ENCODE peak calls at places on chromosomes 5 and 9, in five cellular contexts. A, Z, B, C and Y are unnamed samples.

GRCh38 chr9:110316255-110316921 is 21.3 kb downstream of the TXNDC8 start:
- DNase-seq in Z (no peak), A (no peak), B (no peak), C (no peak), Y (no peak)

GRCh38 chr9:126160067-126160853 is 166.4 kb upstream of the MVB12B start:
- DNase-seq in A (no peak), B (no peak), Z (no peak), C (no peak), Y (no peak)

GRCh38 chr5:40485021-40485998 is 194.4 kb upstream of the PTGER4 start:
- DNase-seq in A (no peak), C (peak; percentile 8), B (no peak), Z (no peak), Y (no peak)

GRCh38 chr5:179308563-179309382 is 36.5 kb downstream of the ADAMTS2 start:
- DNase-seq in A (no peak), Z (peak; percentile 27), C (no peak), B (no peak), Y (no peak)

GRCh38 chr5:139709587-139710369 is 61.6 kb downstream of the CXXC5 start:
- DNase-seq in C (no peak), B (no peak), Z (peak; percentile 81), A (no peak), Y (no peak)

GRCh38 chr9:83637389-83637788 is 14.4 kb downstream of the IDNK start:
- DNase-seq in Z (no peak), C (no peak), B (no peak), A (no peak), Y (no peak)

GRCh38 chr9:120710110-120710981 is 3.9 kb downstream of the MEGF9 start:
- DNase-seq in Z (peak; percentile 85), C (peak; percentile 74), B (no peak), A (no peak), Y (no peak)

GRCh38 chr9:69346596-69347390 is 21.8 kb downstream of the ENTREP1 start:
- DNase-seq in A (no peak), Z (no peak), C (no peak), B (peak; percentile 40), Y (peak; percentile 31)

GRCh38 chr9:99682870-99683269 is 138.8 kb upstream of the NR4A3 start:
- DNase-seq in C (no peak), B (no peak), Z (no peak), A (no peak), Y (no peak)

GRCh38 chr9:10612649-10613398 is at the start of gene PTPRD:
- DNase-seq in Z (peak; percentile 88), C (peak; percentile 1), B (peak; percentile 0), A (no peak), Y (peak; percentile 1)

GRCh38 chr5:180216646-180217171 is 7.7 kb upstream of the RASGEF1C start:
- DNase-seq in Z (no peak), A (no peak), B (no peak), C (no peak), Y (no peak)

GRCh38 chr9:4832786-4833579 is 40.2 kb downstream of the RCL1 start:
- DNase-seq in Z (peak; percentile 91), A (peak; percentile 86), C (peak; percentile 96), B (peak; percentile 99), Y (peak; percentile 97)

GRCh38 chr5:15499528-15500325 is at the start of gene FBXL7:
- DNase-seq in C (peak; percentile 77), A (no peak), B (peak; percentile 86), Z (peak; percentile 96), Y (peak; percentile 87)

GRCh38 chr9:94697972-94698581 is 28.4 kb upstream of the AOPEP start:
- DNase-seq in B (peak; percentile 19), C (peak; percentile 50), A (no peak), Z (peak; percentile 77), Y (peak; percentile 61)

GRCh38 chr9:87013490-87013889 is 66.2 kb upstream of the GAS1 start:
- DNase-seq in C (no peak), B (no peak), A (no peak), Z (no peak), Y (no peak)

GRCh38 chr5:10528056-10528816 is 35.6 kb upstream of the ANKRD33B start:
- DNase-seq in Z (no peak), B (peak; percentile 36), C (peak; percentile 94), A (no peak), Y (peak; percentile 68)

GRCh38 chr5:98296426-98296825 is 477.0 kb upstream of the RGMB start:
- DNase-seq in C (peak; percentile 21), A (no peak), B (peak; percentile 54), Z (peak; percentile 78), Y (peak; percentile 51)

GRCh38 chr5:179275941-179276837 is 69.1 kb downstream of the ADAMTS2 start:
- DNase-seq in A (peak; percentile 89), B (peak; percentile 99), C (peak; percentile 98), Z (peak; percentile 99), Y (peak; percentile 100)

GRCh38 chr9:129751841-129752801 is 721 bp downstream of the PTGES start:
- DNase-seq in A (no peak), B (no peak), Z (peak; percentile 49), C (peak; percentile 30), Y (no peak)

GRCh38 chr5:65326912-65327311 is 154.8 kb downstream of the ADAMTS6 start:
- DNase-seq in Z (no peak), B (peak; percentile 18), A (no peak), C (peak; percentile 81), Y (peak; percentile 67)

GRCh38 chr5:142551242-142552067 is 134.4 kb downstream of the FGF1 start:
- DNase-seq in C (peak; percentile 20), B (peak; percentile 77), A (no peak), Z (peak; percentile 71), Y (peak; percentile 72)

GRCh38 chr9:81032831-81033230 is 656.5 kb downstream of the TLE1 start:
- DNase-seq in A (no peak), C (no peak), Z (no peak), B (peak; percentile 57), Y (peak; percentile 48)

GRCh38 chr9:9091387-9091786 is 1291.8 kb upstream of the DMAC1 start:
- DNase-seq in B (no peak), C (no peak), Z (peak; percentile 31), A (no peak), Y (no peak)

GRCh38 chr5:57680686-57681085 is 198.1 kb upstream of the ACTBL2 start:
- DNase-seq in B (no peak), A (no peak), C (no peak), Z (no peak), Y (no peak)

GRCh38 chr9:28255174-28255573 is 681.9 kb upstream of the C9orf72 start:
- DNase-seq in B (no peak), A (no peak), Z (no peak), C (no peak), Y (no peak)

GRCh38 chr9:91395553-91396470 is 27.8 kb downstream of the NFIL3 start:
- DNase-seq in Z (peak; percentile 82), C (peak; percentile 91), A (peak; percentile 33), B (peak; percentile 92), Y (peak; percentile 88)

GRCh38 chr9:122168356-122168755 is 8.6 kb downstream of the MORN5 start:
- DNase-seq in A (no peak), C (peak; percentile 35), Z (no peak), B (peak; percentile 48), Y (peak; percentile 19)